ENCODE peak calls at places on chromosomes 2 and 18, in six cellular contexts. Z, B, T, N, U and I are unnamed samples.

GRCh38 chr2:120501591-120501990 is 155.7 kb downstream of the INHBB start:
- DNase-seq in B (no peak), N (no peak), U (no peak), T (no peak), Z (no peak), I (no peak)

GRCh38 chr2:235000426-235001236 is 48.8 kb downstream of the SH3BP4 start:
- DNase-seq in T (no peak), B (no peak), N (no peak), Z (peak; percentile 73), U (no peak), I (peak; percentile 67)

GRCh38 chr2:7513834-7514233 is 596.6 kb downstream of the RNF144A start:
- DNase-seq in N (no peak), U (no peak), Z (no peak), T (no peak), B (no peak), I (no peak)

GRCh38 chr2:24855022-24855622 is 61.9 kb downstream of the CENPO start:
- DNase-seq in U (no peak), Z (no peak), T (no peak), B (no peak), N (no peak), I (no peak)

GRCh38 chr2:215059724-215060123 is 78.7 kb downstream of the ABCA12 start:
- DNase-seq in N (no peak), Z (no peak), B (no peak), U (no peak), T (no peak), I (no peak)

GRCh38 chr2:145010635-145011034 is 490.7 kb upstream of the ZEB2 start:
- DNase-seq in N (no peak), T (no peak), B (no peak), U (no peak), Z (no peak), I (no peak)

GRCh38 chr2:85865539-85866164 is 23.1 kb downstream of the ST3GAL5 start:
- DNase-seq in U (no peak), Z (no peak), B (no peak), T (peak; percentile 34), N (no peak), I (no peak)

GRCh38 chr2:184945306-184945705 is 347.0 kb downstream of the ZNF804A start:
- DNase-seq in N (no peak), Z (no peak), B (no peak), U (no peak), T (no peak), I (no peak)

GRCh38 chr2:10310489-10310888 is 7.8 kb downstream of the HPCAL1 start:
- DNase-seq in T (no peak), Z (no peak), U (no peak), B (no peak), N (no peak), I (no peak)

GRCh38 chr2:8592736-8593135 is 89.1 kb upstream of the ID2 start:
- DNase-seq in U (no peak), B (no peak), T (no peak), Z (peak; percentile 6), N (no peak), I (no peak)

GRCh38 chr2:26477911-26478253 is at the start of gene OTOF:
- DNase-seq in N (no peak), T (no peak), Z (no peak), U (peak; percentile 85), B (no peak), I (no peak)

GRCh38 chr2:168874368-168875005 is 15.7 kb downstream of the SPC25 start:
- DNase-seq in Z (peak; percentile 33), N (no peak), U (no peak), T (no peak), B (no peak), I (peak; percentile 27)

GRCh38 chr2:224163573-224164307 is 124.7 kb upstream of the SERPINE2 start:
- DNase-seq in Z (no peak), U (peak; percentile 22), T (no peak), B (no peak), N (no peak), I (no peak)

GRCh38 chr2:176093145-176093888 is 796 bp downstream of the HOXD13 start:
- DNase-seq in T (no peak), N (no peak), U (no peak), Z (no peak), B (no peak), I (no peak)

GRCh38 chr2:105432749-105433148 is 33.9 kb upstream of the FHL2 start:
- DNase-seq in U (no peak), B (no peak), T (no peak), Z (no peak), N (no peak), I (no peak)

GRCh38 chr18:189254-189653 is 30.9 kb downstream of the USP14 start:
- DNase-seq in B (no peak), U (no peak), N (no peak), Z (no peak), T (no peak), I (no peak)

GRCh38 chr2:127047054-127047453 is 59.9 kb downstream of the BIN1 start:
- DNase-seq in T (no peak), U (no peak), Z (peak; percentile 17), N (no peak), B (no peak), I (no peak)

GRCh38 chr2:118222643-118223486 is 134.6 kb downstream of the INSIG2 start:
- DNase-seq in U (no peak), N (no peak), Z (no peak), T (no peak), B (no peak), I (no peak)

GRCh38 chr2:157790780-157791179 is 85.3 kb downstream of the ACVR1 start:
- DNase-seq in Z (no peak), B (no peak), N (no peak), T (no peak), U (no peak), I (no peak)

GRCh38 chr18:47184419-47185050 is 8.4 kb upstream of the IER3IP1 start:
- DNase-seq in U (peak; percentile 9), Z (peak; percentile 24), N (no peak), T (no peak), B (no peak), I (no peak)